ENCODE peak calls at places on chromosome 9, in four cellular contexts. L is NCI-H1092; E is NCI-H345; A is activated CD4-positive, alpha-beta T cell treated with anti-CD3 and anti-CD28 coated beads, Interleukin-2, amount 50 U/mL, for 4 hours. U is an unnamed sample.

GRCh38 chr9:69637801-69638200 is 34.4 kb downstream of the APBA1 start:
- DNase-seq in L (no peak), E (no peak), A (no peak), U (no peak)

GRCh38 chr9:91857291-91857781 is 92.7 kb downstream of the ROR2 start:
- DNase-seq in L (no peak), A (no peak), E (no peak), U (no peak)

GRCh38 chr9:71830929-71831328 is 62.6 kb upstream of the CEMIP2 start:
- DNase-seq in A (no peak), E (no peak), L (no peak), U (no peak)

GRCh38 chr9:7879551-7880245 is 80.1 kb upstream of the DMAC1 start:
- DNase-seq in L (no peak), A (no peak), E (no peak), U (no peak)

GRCh38 chr9:113345693-113346092 is 3.6 kb upstream of the BSPRY start:
- DNase-seq in E (no peak), A (no peak), L (no peak), U (no peak)

GRCh38 chr9:38662763-38663593 is 42.6 kb upstream of the ANKRD18A start:
- DNase-seq in L (no peak), E (no peak), A (no peak), U (no peak)

GRCh38 chr9:137053944-137054931 is at the start of gene ENTPD2:
- DNase-seq in E (peak; percentile 89), L (no peak), A (no peak), U (peak; percentile 36)

GRCh38 chr9:138102246-138103051 is 224.9 kb downstream of the CACNA1B start:
- DNase-seq in A (no peak), L (no peak), E (no peak), U (no peak)

GRCh38 chr9:126688617-126689016 is 74.9 kb downstream of the LMX1B start:
- DNase-seq in L (no peak), A (no peak), E (no peak), U (no peak)

GRCh38 chr9:16321461-16322119 is 548.9 kb downstream of the BNC2 start:
- DNase-seq in L (no peak), E (no peak), A (no peak), U (no peak)

GRCh38 chr9:124006448-124007156 is 5.0 kb upstream of the LHX2 start:
- DNase-seq in A (no peak), L (no peak), E (no peak), U (no peak)

GRCh38 chr9:95776131-95776530 is 99.4 kb upstream of the ERCC6L2 start:
- DNase-seq in L (no peak), A (no peak), E (no peak), U (no peak)

GRCh38 chr9:92179286-92180002 is 64.2 kb upstream of the SPTLC1 start:
- DNase-seq in L (no peak), E (no peak), A (no peak), U (no peak)

GRCh38 chr9:72788966-72789365 is 163.9 kb downstream of the ALDH1A1 start:
- DNase-seq in A (no peak), E (no peak), L (no peak), U (no peak)

GRCh38 chr9:96654450-96655197 is 493 bp downstream of the PRXL2C start:
- DNase-seq in E (peak; percentile 84), A (peak; percentile 52), L (peak; percentile 31), U (peak; percentile 69)

GRCh38 chr9:68523367-68523936 is 17.2 kb downstream of the TMEM252 start:
- DNase-seq in E (no peak), A (no peak), L (no peak), U (no peak)

GRCh38 chr9:98922721-98923435 is 20.8 kb upstream of the COL15A1 start:
- DNase-seq in E (no peak), A (no peak), L (no peak), U (no peak)

GRCh38 chr9:28650327-28650726 is 1077.0 kb upstream of the C9orf72 start:
- DNase-seq in L (no peak), E (no peak), A (no peak), U (no peak)

GRCh38 chr9:18237776-18238175 is 236.2 kb upstream of the ADAMTSL1 start:
- DNase-seq in L (no peak), E (no peak), A (no peak), U (no peak)

GRCh38 chr9:16715404-16715803 is 155.1 kb downstream of the BNC2 start:
- DNase-seq in E (no peak), L (no peak), A (no peak), U (no peak)

U was measured in NCI-H1105.